ENCODE peak calls at places on chromosomes 16 and 17, in seven cellular contexts. U is K562, G is HCT116, S is H1, N is HepG2, H is SK-N-SH, E is GM12878. R is an unnamed sample.

GRCh38 chr17:79841369-79842135 is 2.3 kb upstream of the CBX4 start:
- DNase-seq in S (peak; percentile 71), G (no peak), H (no peak), U (no peak), E (no peak), N (no peak), R (no peak)

GRCh38 chr17:64218066-64218465 is 45.0 kb downstream of the TEX2 start:
- DNase-seq in U (no peak), E (peak; percentile 28), G (no peak), S (no peak), N (no peak), H (no peak), R (no peak)

GRCh38 chr16:31568577-31569359 is 41.1 kb downstream of the AHSP start:
- DNase-seq in N (no peak), S (peak; percentile 52), G (no peak), E (no peak), U (no peak), H (peak; percentile 20), R (no peak)

GRCh38 chr16:70402916-70403659 is 35.8 kb downstream of the ST3GAL2 start:
- DNase-seq in N (peak; percentile 44), H (no peak), S (no peak), U (no peak), G (no peak), E (no peak), R (no peak)

GRCh38 chr16:27426423-27427408 is 24.7 kb downstream of the IL21R start:
- DNase-seq in U (peak; percentile 78), S (peak; percentile 38), G (peak; percentile 28), H (no peak), N (peak; percentile 60), E (peak; percentile 93), R (no peak)

GRCh38 chr16:31877876-31878642 is 4.5 kb downstream of the ZNF267 start:
- DNase-seq in S (no peak), E (no peak), U (no peak), G (no peak), H (no peak), N (no peak), R (no peak)

GRCh38 chr17:6671431-6671830 is 19.9 kb downstream of the C17orf100 start:
- DNase-seq in G (no peak), E (no peak), S (no peak), U (no peak), H (no peak), N (no peak), R (no peak)

GRCh38 chr17:16287563-16288027 is 65.7 kb downstream of the CENPV start:
- DNase-seq in G (no peak), E (peak; percentile 80), S (no peak), N (peak; percentile 48), U (peak; percentile 36), H (no peak), R (no peak)

GRCh38 chr17:74212913-74213791 is at the start of gene TTYH2:
- DNase-seq in E (no peak), N (peak; percentile 77), H (peak; percentile 97), G (peak; percentile 81), S (peak; percentile 81), U (peak; percentile 88), R (peak; percentile 93)

GRCh38 chr16:70750893-70751467 is 50.0 kb downstream of the VAC14 start:
- DNase-seq in G (no peak), N (no peak), E (no peak), S (no peak), U (no peak), H (no peak), R (no peak)

GRCh38 chr17:74633261-74633783 is 9.8 kb upstream of the CD300E start:
- DNase-seq in G (no peak), E (no peak), H (no peak), U (no peak), S (no peak), N (no peak), R (no peak)

GRCh38 chr17:7336240-7337175 is at the start of gene ACAP1:
- DNase-seq in H (no peak), S (peak; percentile 79), E (no peak), U (peak; percentile 52), N (no peak), G (no peak), R (no peak)

GRCh38 chr17:40191237-40192208 is 14.3 kb downstream of the RAPGEFL1 start:
- DNase-seq in H (peak; percentile 87), U (peak; percentile 80), G (peak; percentile 43), N (peak; percentile 71), S (peak; percentile 87), E (peak; percentile 30), R (no peak)

GRCh38 chr16:1199342-1200013 is 25.6 kb downstream of the TPSG1 start:
- DNase-seq in N (no peak), G (no peak), S (no peak), U (no peak), H (peak; percentile 57), E (no peak), R (no peak)

GRCh38 chr17:55161935-55162555 is 102.7 kb upstream of the HLF start:
- DNase-seq in E (no peak), N (peak; percentile 31), U (no peak), H (no peak), S (no peak), G (peak; percentile 94), R (no peak)

GRCh38 chr17:7478276-7479138 is 924 bp downstream of the ZBTB4 start:
- DNase-seq in H (peak; percentile 88), E (no peak), U (peak; percentile 50), S (peak; percentile 69), G (no peak), N (no peak), R (peak; percentile 56)

GRCh38 chr16:15866451-15866850 is 9.6 kb upstream of the MYH11 start:
- DNase-seq in H (no peak), U (no peak), N (no peak), E (no peak), S (no peak), G (no peak), R (no peak)

GRCh38 chr16:75053791-75054555 is 55.1 kb downstream of the ZNRF1 start:
- DNase-seq in N (peak; percentile 94), G (peak; percentile 40), E (no peak), S (no peak), U (no peak), H (peak; percentile 55), R (no peak)

GRCh38 chr16:6656760-6657159 is 675.9 kb upstream of the RBFOX1 start:
- DNase-seq in S (no peak), N (no peak), H (no peak), U (no peak), E (no peak), G (no peak), R (no peak)

GRCh38 chr16:86899757-86900156 is 321.4 kb downstream of the FOXL1 start:
- DNase-seq in U (no peak), E (no peak), S (no peak), H (no peak), G (no peak), N (no peak), R (no peak)

GRCh38 chr17:78329263-78330059 is 30.4 kb downstream of the SOCS3 start:
- DNase-seq in H (peak; percentile 41), S (no peak), G (peak; percentile 76), E (no peak), N (no peak), U (no peak), R (no peak)

DNA sequence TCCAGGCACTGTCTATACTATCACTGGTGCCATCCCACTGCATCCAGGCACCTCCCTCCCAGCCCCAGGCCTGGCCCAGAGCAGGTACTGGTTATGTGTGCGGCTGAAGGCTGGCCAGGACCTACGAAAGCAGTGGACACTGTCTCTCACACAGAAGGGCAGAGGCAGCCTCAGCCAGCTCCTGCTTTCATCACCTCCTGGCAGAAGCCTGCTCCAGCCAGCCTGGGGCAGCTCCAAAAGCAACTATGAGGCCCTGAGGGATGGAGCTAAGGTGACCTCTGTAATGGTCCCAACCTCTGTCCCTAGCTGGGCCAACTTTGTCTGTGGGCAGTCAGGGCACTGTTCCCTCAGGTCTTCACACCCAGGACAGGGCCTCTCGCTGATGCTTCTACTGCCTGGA is 18.8 kb downstream of the HSD11B2 start:
- DNase-seq in G (no peak), H (no peak), S (no peak), N (no peak), U (no peak), E (no peak), R (no peak)
- TF ChIP-seq JUND in G (no peak), H (no peak), S (no peak), N (no peak), U (no peak), E (no peak), R (no peak)

GRCh38 chr16:82750078-82750477 is 123.3 kb downstream of the CDH13 start:
- DNase-seq in H (no peak), U (no peak), E (no peak), G (no peak), N (no peak), S (no peak), R (no peak)
- TF ChIP-seq JUND in H (no peak), U (no peak), E (no peak), G (no peak), N (no peak), S (no peak), R (no peak)

GRCh38 chr16:89579351-89579750 is 3.8 kb downstream of the CPNE7 start:
- DNase-seq in H (no peak), U (no peak), N (no peak), G (no peak), S (no peak), E (no peak), R (no peak)

GRCh38 chr16:89582614-89583196 is 7.1 kb downstream of the CPNE7 start:
- DNase-seq in H (no peak), E (no peak), S (no peak), G (no peak), N (no peak), U (no peak), R (no peak)

GRCh38 chr16:89583197-89583894 is 7.8 kb downstream of the CPNE7 start:
- DNase-seq in S (no peak), U (no peak), H (no peak), G (no peak), E (no peak), N (no peak), R (no peak)

GRCh38 chr16:89581861-89582563 is 6.5 kb downstream of the CPNE7 start:
- DNase-seq in G (no peak), S (no peak), U (no peak), E (no peak), N (peak; percentile 71), H (no peak), R (peak; percentile 89)

DNA sequence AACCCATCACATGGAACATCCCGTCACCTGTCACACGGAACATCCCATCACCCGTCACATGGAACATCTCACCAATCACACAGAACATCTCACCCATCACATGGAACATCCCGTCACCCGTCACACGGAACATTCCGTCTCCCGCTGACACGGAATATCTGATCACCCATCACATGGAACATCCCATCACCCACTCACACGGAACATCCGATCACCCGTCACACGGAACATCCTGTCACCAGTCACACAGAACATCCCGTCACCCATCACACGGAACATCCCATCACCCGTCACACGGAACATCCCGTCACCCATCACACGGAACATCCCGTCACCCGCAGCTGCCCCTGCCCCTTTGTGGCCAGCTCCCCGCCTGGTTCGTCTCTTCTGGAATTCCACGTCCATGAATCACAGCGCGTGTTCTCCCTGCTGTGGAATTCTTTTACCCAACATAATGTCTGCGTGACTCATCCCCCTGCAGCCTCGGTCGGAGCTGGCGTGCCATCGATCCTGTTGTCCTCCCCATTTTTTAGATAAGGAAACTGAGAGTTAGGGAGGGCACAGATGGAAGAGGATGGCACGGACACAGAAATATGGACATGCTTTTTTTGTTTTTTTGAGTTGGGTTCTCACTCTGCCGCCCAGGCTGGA is 5.6 kb downstream of the CPNE7 start:
- DNase-seq in S (no peak), U (no peak), N (peak; percentile 50), E (no peak), H (no peak), G (peak; percentile 66), R (no peak)
- TF ChIP-seq JUND in S (no peak), U (no peak), N (no peak), E (no peak), H (peak; percentile 98), G (no peak), R (no peak)

GRCh38 chr16:30005341-30006094 is 5.3 kb downstream of the DOC2A start:
- DNase-seq in U (peak; percentile 83), H (peak; percentile 91), E (no peak), N (peak; percentile 54), G (no peak), S (no peak), R (peak; percentile 90)
- TF ChIP-seq JUND in U (no peak), H (no peak), E (no peak), N (no peak), G (no peak), S (no peak), R (no peak)